ENCODE peak calls at places on chromosomes 4 and X, in nine cellular contexts. One of them, this sample, is unnamed.

GRCh38 chr4:47334597-47335185 is 128.8 kb downstream of the COMMD8 start:
- DNase-seq in GM13977: no peak
- DNase-seq in choroid plexus epithelial cell: peak; percentile 48
- DNase-seq in GM13976: no peak
- DNase-seq in sigmoid colon: no peak
- DNase-seq in BJ: no peak
- DNase-seq in brain microvascular endothelial cell: no peak
- DNase-seq in fibroblast of the aortic adventitia: peak; percentile 9
- DNase-seq in right atrium auricular region: no peak
- DNase-seq in this sample: no peak

GRCh38 chr4:64718091-64718490 is 308.8 kb upstream of the TECRL start:
- DNase-seq in GM13977: no peak
- DNase-seq in choroid plexus epithelial cell: peak; percentile 1
- DNase-seq in GM13976: no peak
- DNase-seq in sigmoid colon: no peak
- DNase-seq in BJ: no peak
- DNase-seq in brain microvascular endothelial cell: no peak
- DNase-seq in fibroblast of the aortic adventitia: peak; percentile 0
- DNase-seq in right atrium auricular region: no peak
- DNase-seq in this sample: no peak

GRCh38 chrX:133921764-133922389 is 63.5 kb downstream of the GPC3 start:
- DNase-seq in GM13977: peak; percentile 25
- DNase-seq in choroid plexus epithelial cell: peak; percentile 34
- DNase-seq in GM13976: peak; percentile 14
- DNase-seq in sigmoid colon: no peak
- DNase-seq in BJ: no peak
- DNase-seq in brain microvascular endothelial cell: peak; percentile 17
- DNase-seq in fibroblast of the aortic adventitia: peak; percentile 1
- DNase-seq in right atrium auricular region: no peak
- DNase-seq in this sample: no peak

GRCh38 chr4:98474408-98474844 is 184.0 kb downstream of the TSPAN5 start:
- DNase-seq in GM13977: no peak
- DNase-seq in choroid plexus epithelial cell: peak; percentile 79
- DNase-seq in GM13976: no peak
- DNase-seq in sigmoid colon: no peak
- DNase-seq in BJ: peak; percentile 46
- DNase-seq in brain microvascular endothelial cell: peak; percentile 44
- DNase-seq in fibroblast of the aortic adventitia: peak; percentile 76
- DNase-seq in right atrium auricular region: no peak
- DNase-seq in this sample: no peak

GRCh38 chr4:7879127-7879526 is 60.5 kb downstream of the AFAP1 start:
- DNase-seq in GM13977: no peak
- DNase-seq in choroid plexus epithelial cell: no peak
- DNase-seq in GM13976: no peak
- DNase-seq in sigmoid colon: peak; percentile 30
- DNase-seq in BJ: no peak
- DNase-seq in brain microvascular endothelial cell: no peak
- DNase-seq in fibroblast of the aortic adventitia: no peak
- DNase-seq in right atrium auricular region: no peak
- DNase-seq in this sample: no peak

GRCh38 chrX:138897621-138898492 is 186.3 kb upstream of the FGF13 start:
- DNase-seq in GM13977: no peak
- DNase-seq in choroid plexus epithelial cell: no peak
- DNase-seq in GM13976: no peak
- DNase-seq in sigmoid colon: no peak
- DNase-seq in BJ: no peak
- DNase-seq in brain microvascular endothelial cell: no peak
- DNase-seq in fibroblast of the aortic adventitia: peak; percentile 18
- DNase-seq in right atrium auricular region: no peak
- DNase-seq in this sample: no peak

GRCh38 chr4:88446124-88446523 is 10.8 kb upstream of the HERC5 start:
- DNase-seq in GM13977: no peak
- DNase-seq in choroid plexus epithelial cell: peak; percentile 44
- DNase-seq in GM13976: no peak
- DNase-seq in sigmoid colon: no peak
- DNase-seq in BJ: no peak
- DNase-seq in brain microvascular endothelial cell: peak; percentile 11
- DNase-seq in fibroblast of the aortic adventitia: peak; percentile 12
- DNase-seq in right atrium auricular region: no peak
- DNase-seq in this sample: no peak

GRCh38 chr4:13570916-13571315 is 26.6 kb upstream of the NKX3-2 start:
- DNase-seq in GM13977: no peak
- DNase-seq in choroid plexus epithelial cell: no peak
- DNase-seq in GM13976: no peak
- DNase-seq in sigmoid colon: no peak
- DNase-seq in BJ: no peak
- DNase-seq in brain microvascular endothelial cell: no peak
- DNase-seq in fibroblast of the aortic adventitia: no peak
- DNase-seq in right atrium auricular region: no peak
- DNase-seq in this sample: no peak

GRCh38 chr4:186726440-186727148 is 2.9 kb upstream of the FAT1 start:
- DNase-seq in GM13977: no peak
- DNase-seq in choroid plexus epithelial cell: peak; percentile 83
- DNase-seq in GM13976: no peak
- DNase-seq in sigmoid colon: peak; percentile 87
- DNase-seq in BJ: no peak
- DNase-seq in brain microvascular endothelial cell: peak; percentile 79
- DNase-seq in fibroblast of the aortic adventitia: peak; percentile 57
- DNase-seq in right atrium auricular region: no peak
- DNase-seq in this sample: peak; percentile 94

GRCh38 chr4:133068083-133068482 is 81.0 kb upstream of the PCDH10 start:
- DNase-seq in GM13977: no peak
- DNase-seq in choroid plexus epithelial cell: no peak
- DNase-seq in GM13976: no peak
- DNase-seq in sigmoid colon: no peak
- DNase-seq in BJ: no peak
- DNase-seq in brain microvascular endothelial cell: no peak
- DNase-seq in fibroblast of the aortic adventitia: no peak
- DNase-seq in right atrium auricular region: no peak
- DNase-seq in this sample: no peak

GRCh38 chr4:46844325-46844917 is 64.6 kb downstream of the COX7B2 start:
- DNase-seq in GM13977: peak; percentile 20
- DNase-seq in choroid plexus epithelial cell: peak; percentile 85
- DNase-seq in GM13976: peak; percentile 13
- DNase-seq in sigmoid colon: no peak
- DNase-seq in BJ: no peak
- DNase-seq in brain microvascular endothelial cell: peak; percentile 72
- DNase-seq in fibroblast of the aortic adventitia: peak; percentile 74
- DNase-seq in right atrium auricular region: no peak
- DNase-seq in this sample: no peak

GRCh38 chrX:131571348-131571747 is 27.5 kb downstream of the OR13H1 start:
- DNase-seq in GM13977: no peak
- DNase-seq in choroid plexus epithelial cell: no peak
- DNase-seq in GM13976: no peak
- DNase-seq in sigmoid colon: no peak
- DNase-seq in BJ: no peak
- DNase-seq in brain microvascular endothelial cell: no peak
- DNase-seq in fibroblast of the aortic adventitia: no peak
- DNase-seq in right atrium auricular region: no peak
- DNase-seq in this sample: no peak
- TF ChIP-seq CTCF in GM13977: no peak
- TF ChIP-seq CTCF in choroid plexus epithelial cell: no peak
- TF ChIP-seq CTCF in GM13976: no peak
- TF ChIP-seq CTCF in sigmoid colon: no peak
- TF ChIP-seq CTCF in BJ: no peak
- TF ChIP-seq CTCF in brain microvascular endothelial cell: no peak
- TF ChIP-seq CTCF in fibroblast of the aortic adventitia: no peak
- TF ChIP-seq CTCF in right atrium auricular region: no peak
- TF ChIP-seq CTCF in this sample: no peak

GRCh38 chrX:10015711-10016515 is 48.8 kb downstream of the CLDN34 start:
- DNase-seq in GM13977: peak; percentile 45
- DNase-seq in choroid plexus epithelial cell: no peak
- DNase-seq in GM13976: peak; percentile 39
- DNase-seq in sigmoid colon: peak; percentile 75
- DNase-seq in BJ: no peak
- DNase-seq in brain microvascular endothelial cell: no peak
- DNase-seq in fibroblast of the aortic adventitia: no peak
- DNase-seq in right atrium auricular region: peak; percentile 66
- DNase-seq in this sample: no peak
- TF ChIP-seq CTCF in GM13977: peak; percentile 28
- TF ChIP-seq CTCF in choroid plexus epithelial cell: no peak
- TF ChIP-seq CTCF in GM13976: no peak
- TF ChIP-seq CTCF in sigmoid colon: no peak
- TF ChIP-seq CTCF in BJ: no peak
- TF ChIP-seq CTCF in brain microvascular endothelial cell: peak; percentile 7
- TF ChIP-seq CTCF in fibroblast of the aortic adventitia: no peak
- TF ChIP-seq CTCF in right atrium auricular region: no peak
- TF ChIP-seq CTCF in this sample: peak; percentile 22

GRCh38 chr4:27666943-27667342 is 806.3 kb downstream of the STIM2 start:
- DNase-seq in GM13977: no peak
- DNase-seq in choroid plexus epithelial cell: peak; percentile 4
- DNase-seq in GM13976: no peak
- DNase-seq in sigmoid colon: no peak
- DNase-seq in BJ: no peak
- DNase-seq in brain microvascular endothelial cell: no peak
- DNase-seq in fibroblast of the aortic adventitia: no peak
- DNase-seq in right atrium auricular region: no peak
- DNase-seq in this sample: no peak
- TF ChIP-seq CTCF in GM13977: no peak
- TF ChIP-seq CTCF in choroid plexus epithelial cell: no peak
- TF ChIP-seq CTCF in GM13976: no peak
- TF ChIP-seq CTCF in sigmoid colon: no peak
- TF ChIP-seq CTCF in BJ: no peak
- TF ChIP-seq CTCF in brain microvascular endothelial cell: peak; percentile 31
- TF ChIP-seq CTCF in fibroblast of the aortic adventitia: no peak
- TF ChIP-seq CTCF in right atrium auricular region: no peak
- TF ChIP-seq CTCF in this sample: peak; percentile 31

GRCh38 chr4:76280488-76281441 is 25.8 kb upstream of the STBD1 start:
- DNase-seq in GM13977: no peak
- DNase-seq in choroid plexus epithelial cell: no peak
- DNase-seq in GM13976: no peak
- DNase-seq in sigmoid colon: no peak
- DNase-seq in BJ: no peak
- DNase-seq in brain microvascular endothelial cell: no peak
- DNase-seq in fibroblast of the aortic adventitia: no peak
- DNase-seq in right atrium auricular region: no peak
- DNase-seq in this sample: no peak

GRCh38 chr4:76276813-76277212 is 25.3 kb downstream of the FAM47E start:
- DNase-seq in GM13977: no peak
- DNase-seq in choroid plexus epithelial cell: no peak
- DNase-seq in GM13976: no peak
- DNase-seq in sigmoid colon: no peak
- DNase-seq in BJ: no peak
- DNase-seq in brain microvascular endothelial cell: no peak
- DNase-seq in fibroblast of the aortic adventitia: no peak
- DNase-seq in right atrium auricular region: no peak
- DNase-seq in this sample: no peak

GRCh38 chr4:76278583-76278982 is 27.1 kb downstream of the FAM47E start:
- DNase-seq in GM13977: no peak
- DNase-seq in choroid plexus epithelial cell: no peak
- DNase-seq in GM13976: no peak
- DNase-seq in sigmoid colon: no peak
- DNase-seq in BJ: no peak
- DNase-seq in brain microvascular endothelial cell: no peak
- DNase-seq in fibroblast of the aortic adventitia: no peak
- DNase-seq in right atrium auricular region: no peak
- DNase-seq in this sample: no peak

GRCh38 chr4:76277667-76278066 is 26.1 kb downstream of the FAM47E start:
- DNase-seq in GM13977: no peak
- DNase-seq in choroid plexus epithelial cell: no peak
- DNase-seq in GM13976: no peak
- DNase-seq in sigmoid colon: no peak
- DNase-seq in BJ: no peak
- DNase-seq in brain microvascular endothelial cell: no peak
- DNase-seq in fibroblast of the aortic adventitia: peak; percentile 4
- DNase-seq in right atrium auricular region: no peak
- DNase-seq in this sample: no peak

DNA sequence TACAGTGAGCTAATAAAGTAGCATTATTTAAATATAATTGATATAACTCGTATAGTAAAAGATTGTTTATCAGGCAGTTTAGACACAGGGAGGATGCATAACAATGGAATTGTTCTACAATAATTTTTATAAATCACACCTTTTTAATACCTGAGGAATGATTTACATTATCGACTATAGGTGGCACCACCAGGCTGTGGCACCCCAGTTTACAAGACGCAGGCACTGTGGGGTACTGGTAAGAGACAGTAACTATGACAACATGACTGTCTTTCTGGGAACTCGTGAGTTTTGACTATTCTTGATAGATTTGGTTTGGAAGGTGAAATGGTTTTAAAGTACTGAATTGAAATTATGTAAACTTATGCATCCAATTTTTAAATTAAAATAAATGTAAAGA is 27.1 kb upstream of the STBD1 start:
- DNase-seq in GM13977: no peak
- DNase-seq in choroid plexus epithelial cell: no peak
- DNase-seq in GM13976: no peak
- DNase-seq in sigmoid colon: no peak
- DNase-seq in BJ: no peak
- DNase-seq in brain microvascular endothelial cell: no peak
- DNase-seq in fibroblast of the aortic adventitia: no peak
- DNase-seq in right atrium auricular region: no peak
- DNase-seq in this sample: no peak
- TF ChIP-seq CTCF in GM13977: peak; percentile 11
- TF ChIP-seq CTCF in choroid plexus epithelial cell: no peak
- TF ChIP-seq CTCF in GM13976: no peak
- TF ChIP-seq CTCF in sigmoid colon: no peak
- TF ChIP-seq CTCF in BJ: no peak
- TF ChIP-seq CTCF in brain microvascular endothelial cell: no peak
- TF ChIP-seq CTCF in fibroblast of the aortic adventitia: no peak
- TF ChIP-seq CTCF in right atrium auricular region: no peak
- TF ChIP-seq CTCF in this sample: no peak

GRCh38 chr4:106809083-106809482 is 227.0 kb downstream of the DKK2 start:
- DNase-seq in GM13977: no peak
- DNase-seq in choroid plexus epithelial cell: peak; percentile 84
- DNase-seq in GM13976: no peak
- DNase-seq in sigmoid colon: no peak
- DNase-seq in BJ: no peak
- DNase-seq in brain microvascular endothelial cell: peak; percentile 66
- DNase-seq in fibroblast of the aortic adventitia: peak; percentile 74
- DNase-seq in right atrium auricular region: no peak
- DNase-seq in this sample: no peak
- TF ChIP-seq CTCF in GM13977: no peak
- TF ChIP-seq CTCF in choroid plexus epithelial cell: peak; percentile 71
- TF ChIP-seq CTCF in GM13976: no peak
- TF ChIP-seq CTCF in sigmoid colon: peak; percentile 32
- TF ChIP-seq CTCF in BJ: peak; percentile 60
- TF ChIP-seq CTCF in brain microvascular endothelial cell: peak; percentile 58
- TF ChIP-seq CTCF in fibroblast of the aortic adventitia: peak; percentile 54
- TF ChIP-seq CTCF in right atrium auricular region: no peak
- TF ChIP-seq CTCF in this sample: peak; percentile 73

DNA sequence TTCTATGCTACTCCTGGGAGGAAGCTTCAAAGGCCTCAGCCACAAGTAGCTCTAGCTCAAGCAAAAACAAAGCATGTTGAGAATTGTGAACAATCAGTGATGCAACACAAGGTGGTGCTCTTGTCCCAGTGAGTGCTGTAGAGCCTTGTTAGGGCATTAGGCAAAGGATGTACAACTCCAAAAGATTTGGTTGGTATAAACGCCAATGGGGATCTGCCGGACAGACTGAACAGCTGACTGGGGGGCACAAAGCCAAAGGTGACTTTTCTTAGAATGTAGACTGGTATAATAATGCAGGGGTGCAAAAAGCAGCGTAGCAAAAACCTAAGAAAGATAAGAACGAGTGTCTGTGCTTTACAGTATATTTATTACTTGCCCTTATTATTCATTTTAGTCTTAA is 62.6 kb upstream of the ALB start:
- DNase-seq in GM13977: peak; percentile 42
- DNase-seq in choroid plexus epithelial cell: peak; percentile 80
- DNase-seq in GM13976: peak; percentile 47
- DNase-seq in sigmoid colon: no peak
- DNase-seq in BJ: no peak
- DNase-seq in brain microvascular endothelial cell: peak; percentile 60
- DNase-seq in fibroblast of the aortic adventitia: peak; percentile 82
- DNase-seq in right atrium auricular region: no peak
- DNase-seq in this sample: no peak
- TF ChIP-seq CTCF in GM13977: peak; percentile 71
- TF ChIP-seq CTCF in choroid plexus epithelial cell: peak; percentile 76
- TF ChIP-seq CTCF in GM13976: peak; percentile 52
- TF ChIP-seq CTCF in sigmoid colon: no peak
- TF ChIP-seq CTCF in BJ: peak; percentile 33
- TF ChIP-seq CTCF in brain microvascular endothelial cell: peak; percentile 70
- TF ChIP-seq CTCF in fibroblast of the aortic adventitia: peak; percentile 74
- TF ChIP-seq CTCF in right atrium auricular region: no peak
- TF ChIP-seq CTCF in this sample: peak; percentile 53

This sample was measured in osteocyte.